ENCODE peak calls at places on chromosomes 7 and 10, in six cellular contexts. V is H9, J is foreskin keratinocyte, O is endothelial cell, F is left lung, X is HFFc6. D is an unnamed sample.

GRCh38 chr7:4785371-4785770 is 9.9 kb downstream of the AP5Z1 start:
- DNase-seq in V (no peak), J (no peak), O (no peak), F (peak), X (no peak), D (no peak)

GRCh38 chr10:23368816-23369640 is 24.4 kb upstream of the C10orf67 start:
- DNase-seq in V (no peak), J (no peak), O (no peak), F (no peak), X (no peak), D (no peak)

GRCh38 chr7:88217675-88218427 is 2.0 kb downstream of the SRI start:
- DNase-seq in V (no peak), J (no peak), O (no peak), F (no peak), X (no peak), D (no peak)

GRCh38 chr10:59366310-59366709 is 4.0 kb upstream of the FAM13C start:
- DNase-seq in V (no peak), J (no peak), O (peak), F (no peak), X (no peak), D (no peak)

GRCh38 chr7:13336227-13336626 is 648.8 kb downstream of the ARL4A start:
- DNase-seq in V (no peak), J (peak), O (no peak), F (no peak), X (peak), D (no peak)

GRCh38 chr7:19405546-19405945 is 260.3 kb upstream of the FERD3L start:
- DNase-seq in V (no peak), J (peak), O (no peak), F (no peak), X (peak), D (no peak)

GRCh38 chr10:63123963-63124362 is 9.2 kb upstream of the NRBF2 start:
- DNase-seq in V (no peak), J (no peak), O (no peak), F (no peak), X (no peak), D (no peak)

GRCh38 chr7:3984456-3984855 is 683.4 kb downstream of the SDK1 start:
- DNase-seq in V (no peak), J (no peak), O (no peak), F (no peak), X (no peak), D (no peak)

GRCh38 chr7:23062452-23062851 is 43.1 kb upstream of the KLHL7 start:
- DNase-seq in V (no peak), J (peak), O (no peak), F (no peak), X (no peak), D (no peak)

GRCh38 chr7:77368974-77369373 is 47.2 kb downstream of the GSAP start:
- DNase-seq in V (no peak), J (no peak), O (no peak), F (no peak), X (no peak), D (no peak)

GRCh38 chr10:3681642-3682554 is 103.1 kb downstream of the KLF6 start:
- DNase-seq in V (no peak), J (no peak), O (no peak), F (no peak), X (no peak), D (no peak)

GRCh38 chr10:121416071-121416470 is 182.2 kb downstream of the FGFR2 start:
- DNase-seq in V (no peak), J (no peak), O (no peak), F (no peak), X (no peak), D (no peak)

GRCh38 chr10:126880926-126881325 is 24.3 kb upstream of the DOCK1 start:
- DNase-seq in V (no peak), J (no peak), O (no peak), F (no peak), X (no peak), D (no peak)

GRCh38 chr7:92751902-92752901 is 84.2 kb downstream of the CDK6 start:
- DNase-seq in V (no peak), J (peak), O (no peak), F (no peak), X (peak), D (no peak)

GRCh38 chr7:131194070-131194865 is 133.4 kb upstream of the MKLN1 start:
- DNase-seq in V (no peak), J (no peak), O (no peak), F (no peak), X (no peak), D (no peak)

GRCh38 chr10:44958196-44958896 is 1.3 kb upstream of the RASSF4 start:
- DNase-seq in V (peak), J (peak), O (no peak), F (no peak), X (peak), D (no peak)

GRCh38 chr7:132113536-132114409 is 462.5 kb downstream of the PLXNA4 start:
- DNase-seq in V (peak), J (no peak), O (no peak), F (no peak), X (no peak), D (no peak)

GRCh38 chr7:117399820-117400422 is 27.4 kb downstream of the ASZ1 start:
- DNase-seq in V (no peak), J (no peak), O (no peak), F (no peak), X (no peak), D (no peak)

GRCh38 chr7:79332091-79332490 is 121.4 kb downstream of the MAGI2 start:
- DNase-seq in V (no peak), J (no peak), O (no peak), F (no peak), X (peak), D (no peak)

GRCh38 chr7:103632972-103633371 is 187.0 kb upstream of the SLC26A5 start:
- DNase-seq in V (no peak), J (peak), O (no peak), F (no peak), X (peak), D (no peak)

DNA sequence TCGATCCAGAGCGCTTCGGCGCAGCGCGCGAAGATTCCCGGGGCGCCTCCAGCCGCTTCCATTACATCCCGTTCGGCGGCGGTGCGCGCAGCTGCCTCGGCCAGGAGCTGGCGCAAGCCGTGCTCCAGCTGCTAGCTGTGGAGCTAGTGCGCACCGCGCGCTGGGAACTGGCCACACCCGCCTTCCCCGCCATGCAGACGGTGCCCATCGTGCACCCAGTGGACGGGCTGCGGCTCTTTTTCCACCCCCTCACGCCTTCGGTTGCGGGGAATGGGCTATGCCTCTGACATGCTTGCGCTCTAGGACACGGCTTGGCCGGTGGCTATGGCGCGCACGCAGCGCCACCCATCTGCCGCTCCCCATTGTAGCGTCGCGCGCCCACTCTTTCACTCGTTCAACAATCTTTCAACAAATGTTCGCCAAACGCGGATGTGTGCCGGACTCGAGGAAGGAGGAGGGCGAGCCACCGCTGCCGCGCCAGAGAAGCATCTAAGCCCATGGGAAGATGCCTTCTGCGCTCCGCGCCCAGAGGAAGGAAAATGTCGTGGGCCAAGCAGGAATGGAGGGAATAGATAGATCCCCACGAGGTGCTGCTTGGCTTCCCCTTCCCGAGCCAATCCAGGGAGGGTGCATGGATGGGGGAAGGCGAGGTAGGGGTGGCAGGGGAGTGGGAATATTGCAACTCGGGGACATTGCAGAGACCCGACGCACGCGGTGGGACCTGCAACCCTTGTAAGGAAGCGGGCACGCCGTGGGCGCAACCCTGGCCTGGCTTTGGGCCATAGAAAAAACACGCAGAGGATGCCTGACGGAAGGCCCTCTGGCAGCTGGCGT is 5.1 kb upstream of the CYP26A1 start:
- DNase-seq in V (peak), J (no peak), O (no peak), F (peak), X (no peak), D (no peak)
- TF ChIP-seq CTCF in V (peak), J (peak), O (no peak), F (no peak), X (peak), D (no peak)

GRCh38 chr10:11706911-11707567 is 35.1 kb upstream of the ECHDC3 start:
- DNase-seq in V (no peak), J (no peak), O (no peak), F (no peak), X (no peak), D (no peak)
- TF ChIP-seq CTCF in V (peak), J (peak), O (peak), F (no peak), X (peak), D (no peak)

DNA sequence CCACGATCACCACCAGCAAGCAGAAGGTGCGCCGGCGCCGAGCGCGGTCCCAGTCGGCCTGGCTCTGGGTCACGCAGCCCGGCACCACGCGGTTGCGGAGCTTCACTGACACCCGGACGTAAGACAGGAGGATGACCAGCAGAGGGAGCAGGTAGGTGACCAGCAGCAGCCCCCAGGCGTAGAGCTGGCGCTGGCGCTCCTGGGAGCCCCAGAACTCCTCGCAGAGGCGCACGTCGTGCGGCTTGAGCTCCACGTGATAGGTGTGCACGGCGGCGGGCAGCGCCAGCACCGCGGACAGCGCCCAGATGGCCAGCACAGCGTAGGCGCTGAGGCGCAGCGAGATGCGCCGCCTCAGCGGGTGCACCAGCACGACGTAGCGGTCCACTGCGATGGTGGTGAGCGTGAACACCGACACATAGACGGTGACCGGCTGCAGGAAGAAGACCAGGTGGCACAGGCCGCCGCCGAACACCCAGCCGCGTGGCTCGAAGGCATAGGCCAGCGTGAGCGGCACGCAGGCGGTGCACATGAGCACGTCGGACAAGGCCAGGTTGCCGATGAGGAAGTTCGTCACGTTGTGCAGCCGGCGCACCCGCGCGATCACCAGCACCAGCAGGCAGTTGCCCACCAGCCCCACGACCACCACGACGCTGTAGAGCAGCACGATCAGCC is 920 bp downstream of the PRLHR start:
- DNase-seq in V (peak), J (no peak), O (peak), F (peak), X (no peak), D (peak)
- TF ChIP-seq CTCF in V (peak), J (peak), O (peak), F (no peak), X (peak), D (peak)

GRCh38 chr10:129005080-129005479 is 462.0 kb upstream of the MGMT start:
- DNase-seq in V (no peak), J (no peak), O (no peak), F (no peak), X (no peak), D (no peak)

GRCh38 chr10:129005804-129006203 is 461.2 kb upstream of the MGMT start:
- DNase-seq in V (no peak), J (no peak), O (no peak), F (no peak), X (no peak), D (no peak)
- TF ChIP-seq CTCF in V (no peak), J (no peak), O (no peak), F (no peak), X (no peak), D (no peak)

GRCh38 chr10:79073784-79074432 is 5.1 kb downstream of the ZMIZ1 start:
- DNase-seq in V (no peak), J (no peak), O (no peak), F (peak), X (peak), D (peak)

GRCh38 chr10:79071535-79071923 is 2.8 kb downstream of the ZMIZ1 start:
- DNase-seq in V (no peak), J (no peak), O (no peak), F (no peak), X (no peak), D (no peak)

GRCh38 chr10:79072041-79072441 is 3.3 kb downstream of the ZMIZ1 start:
- DNase-seq in V (no peak), J (no peak), O (no peak), F (peak), X (no peak), D (no peak)

GRCh38 chr10:79074732-79075131 is 6.0 kb downstream of the ZMIZ1 start:
- DNase-seq in V (no peak), J (no peak), O (no peak), F (peak), X (no peak), D (peak)

DNA sequence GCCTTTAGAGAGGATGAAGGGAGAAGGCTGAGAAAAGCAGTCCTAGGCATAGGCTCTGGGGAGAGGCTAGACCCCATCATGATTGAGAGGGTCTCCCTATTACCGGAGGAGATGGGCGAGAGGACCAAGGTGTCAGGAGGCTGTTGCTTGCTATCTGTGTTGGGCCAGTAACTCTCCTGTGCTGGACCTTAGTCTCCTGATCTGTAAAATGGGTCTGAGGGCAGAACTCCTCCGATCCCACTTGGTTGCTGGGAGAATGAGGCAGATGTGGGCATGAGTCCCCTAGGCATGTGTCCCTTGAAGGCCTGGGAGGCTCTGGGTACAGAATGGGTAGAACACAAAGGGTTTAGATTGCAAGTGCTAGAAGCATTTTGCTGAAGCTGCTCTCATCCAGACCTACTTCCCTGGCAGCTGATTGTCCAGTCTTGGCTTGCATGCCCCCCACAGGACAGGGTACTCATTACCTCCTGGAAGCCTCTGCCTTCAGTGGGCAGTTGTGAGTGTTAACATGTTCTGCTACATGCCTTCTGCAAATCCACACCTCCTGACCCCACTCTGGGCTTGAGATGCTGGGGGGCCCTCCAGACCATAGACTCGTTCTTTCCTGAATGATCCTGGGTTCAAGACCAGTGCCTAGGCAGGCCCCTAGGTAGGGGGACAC is 4.4 kb downstream of the ZMIZ1 start:
- DNase-seq in V (no peak), J (no peak), O (no peak), F (no peak), X (peak), D (no peak)
- TF ChIP-seq CTCF in V (no peak), J (no peak), O (no peak), F (no peak), X (peak), D (no peak)

GRCh38 chr10:72375585-72375984 is 20.9 kb upstream of the DNAJB12 start:
- DNase-seq in V (peak), J (no peak), O (no peak), F (no peak), X (peak), D (no peak)
- TF ChIP-seq CTCF in V (peak), J (peak), O (no peak), F (no peak), X (no peak), D (no peak)

DNA sequence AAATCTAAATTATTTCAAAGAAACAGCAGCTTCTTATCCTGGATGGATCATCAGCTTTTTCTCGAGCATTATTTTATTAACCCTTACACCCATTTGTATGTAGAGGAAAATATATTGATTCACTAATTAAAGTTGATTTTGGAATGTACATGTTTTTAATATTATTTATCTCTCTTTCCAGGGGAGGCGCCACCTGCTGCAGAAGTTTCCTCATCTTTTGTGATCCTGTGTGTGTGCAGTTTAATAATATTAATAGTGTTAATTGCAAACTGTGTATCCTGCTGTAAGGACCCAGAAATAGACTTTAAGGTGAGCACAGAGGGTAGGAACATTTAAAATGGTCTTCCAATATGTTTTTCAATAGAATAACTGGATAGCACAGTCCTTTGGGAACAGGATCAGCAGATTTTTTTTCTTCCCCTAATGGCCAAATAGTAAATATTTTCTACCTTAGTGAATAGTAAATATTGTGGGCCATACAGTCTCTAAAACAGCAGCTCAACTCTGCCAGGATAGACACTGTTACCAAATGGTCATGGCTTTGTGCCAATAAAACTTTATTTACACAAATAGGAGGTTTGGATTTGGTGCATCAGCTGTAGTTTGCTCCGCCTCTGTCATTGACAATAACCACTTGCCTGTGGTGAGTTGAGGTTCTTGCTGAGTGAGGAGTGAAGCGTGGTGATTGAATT is 30.6 kb downstream of the LMTK2 start:
- DNase-seq in V (no peak), J (no peak), O (no peak), F (no peak), X (no peak), D (no peak)
- TF ChIP-seq CTCF in V (no peak), J (peak), O (no peak), F (no peak), X (peak), D (no peak)

GRCh38 chr10:96402417-96403305 is 43.9 kb upstream of the OPALIN start:
- DNase-seq in V (peak), J (no peak), O (no peak), F (no peak), X (no peak), D (no peak)
- TF ChIP-seq CTCF in V (peak), J (peak), O (no peak), F (no peak), X (no peak), D (no peak)

GRCh38 chr7:120554960-120555571 is 282.1 kb downstream of the KCND2 start:
- DNase-seq in V (peak), J (no peak), O (peak), F (no peak), X (peak), D (no peak)
- TF ChIP-seq CTCF in V (peak), J (peak), O (peak), F (peak), X (peak), D (peak)

D was measured in lower lobe of right lung.